ENCODE peak calls at places on chromosomes 16 and 17, in ten cellular contexts. One of them, this sample, is unnamed.
A peak's percentile ranks its signal among the peaks of the same experiment; 100 is the strongest.

GRCh38 chr16:14500791-14501190 is 129.3 kb downstream of the PARN start:
- DNase-seq in left ventricle myocardium inferior: no peak
- DNase-seq in H54: no peak
- DNase-seq in heart right ventricle: no peak
- DNase-seq in prostate gland: no peak
- DNase-seq in CD8-positive, alpha-beta T cell: no peak
- DNase-seq in aorta: no peak
- DNase-seq in GM13976: no peak
- DNase-seq in adipocyte: peak; percentile 31
- DNase-seq in NCI-H2081: no peak
- DNase-seq in this sample: no peak

GRCh38 chr17:13024526-13025263 is 6.9 kb upstream of the ELAC2 start:
- DNase-seq in left ventricle myocardium inferior: peak; percentile 50
- DNase-seq in H54: peak; percentile 59
- DNase-seq in heart right ventricle: peak; percentile 62
- DNase-seq in prostate gland: peak; percentile 13
- DNase-seq in CD8-positive, alpha-beta T cell: peak; percentile 49
- DNase-seq in aorta: peak; percentile 87
- DNase-seq in GM13976: peak; percentile 72
- DNase-seq in adipocyte: peak; percentile 78
- DNase-seq in NCI-H2081: peak; percentile 54
- DNase-seq in this sample: peak; percentile 79

GRCh38 chr16:71840052-71840451 is 5.7 kb upstream of the ATXN1L start:
- DNase-seq in left ventricle myocardium inferior: no peak
- DNase-seq in H54: no peak
- DNase-seq in heart right ventricle: no peak
- DNase-seq in prostate gland: no peak
- DNase-seq in CD8-positive, alpha-beta T cell: no peak
- DNase-seq in aorta: no peak
- DNase-seq in GM13976: no peak
- DNase-seq in adipocyte: peak; percentile 83
- DNase-seq in NCI-H2081: no peak
- DNase-seq in this sample: no peak

GRCh38 chr17:19753049-19753444 is 4.9 kb upstream of the ALDH3A1 start:
- DNase-seq in left ventricle myocardium inferior: peak; percentile 55
- DNase-seq in H54: peak; percentile 100
- DNase-seq in heart right ventricle: peak; percentile 64
- DNase-seq in prostate gland: peak; percentile 92
- DNase-seq in CD8-positive, alpha-beta T cell: no peak
- DNase-seq in aorta: peak; percentile 95
- DNase-seq in GM13976: no peak
- DNase-seq in adipocyte: peak; percentile 93
- DNase-seq in NCI-H2081: no peak
- DNase-seq in this sample: peak; percentile 71

GRCh38 chr17:74113326-74113725 is 90.2 kb upstream of the RPL38 start:
- DNase-seq in left ventricle myocardium inferior: no peak
- DNase-seq in H54: no peak
- DNase-seq in heart right ventricle: no peak
- DNase-seq in prostate gland: no peak
- DNase-seq in CD8-positive, alpha-beta T cell: no peak
- DNase-seq in aorta: no peak
- DNase-seq in GM13976: no peak
- DNase-seq in adipocyte: no peak
- DNase-seq in NCI-H2081: no peak
- DNase-seq in this sample: no peak

GRCh38 chr17:81991684-81992513 is 14.5 kb downstream of the ASPSCR1 start:
- DNase-seq in left ventricle myocardium inferior: peak; percentile 79
- DNase-seq in H54: peak; percentile 95
- DNase-seq in heart right ventricle: peak; percentile 76
- DNase-seq in prostate gland: peak; percentile 87
- DNase-seq in CD8-positive, alpha-beta T cell: no peak
- DNase-seq in aorta: peak; percentile 90
- DNase-seq in GM13976: no peak
- DNase-seq in adipocyte: peak; percentile 82
- DNase-seq in NCI-H2081: peak; percentile 81
- DNase-seq in this sample: peak; percentile 84

GRCh38 chr17:79975498-79976134 is 60.1 kb downstream of the TBC1D16 start:
- DNase-seq in left ventricle myocardium inferior: no peak
- DNase-seq in H54: no peak
- DNase-seq in heart right ventricle: no peak
- DNase-seq in prostate gland: no peak
- DNase-seq in CD8-positive, alpha-beta T cell: no peak
- DNase-seq in aorta: peak; percentile 69
- DNase-seq in GM13976: no peak
- DNase-seq in adipocyte: no peak
- DNase-seq in NCI-H2081: no peak
- DNase-seq in this sample: no peak

GRCh38 chr17:49809056-49809455 is 20.6 kb downstream of the KAT7 start:
- DNase-seq in left ventricle myocardium inferior: no peak
- DNase-seq in H54: no peak
- DNase-seq in heart right ventricle: no peak
- DNase-seq in prostate gland: no peak
- DNase-seq in CD8-positive, alpha-beta T cell: no peak
- DNase-seq in aorta: no peak
- DNase-seq in GM13976: no peak
- DNase-seq in adipocyte: no peak
- DNase-seq in NCI-H2081: no peak
- DNase-seq in this sample: no peak

GRCh38 chr16:20741555-20742285 is at the start of gene THUMPD1:
- DNase-seq in left ventricle myocardium inferior: peak; percentile 97
- DNase-seq in H54: peak; percentile 92
- DNase-seq in heart right ventricle: peak; percentile 97
- DNase-seq in prostate gland: peak; percentile 93
- DNase-seq in CD8-positive, alpha-beta T cell: peak; percentile 96
- DNase-seq in aorta: peak; percentile 99
- DNase-seq in GM13976: peak; percentile 98
- DNase-seq in adipocyte: peak; percentile 98
- DNase-seq in NCI-H2081: peak; percentile 91
- DNase-seq in this sample: peak; percentile 98

GRCh38 chr17:81927145-81927652 is 336 bp downstream of the MAFG start:
- DNase-seq in left ventricle myocardium inferior: peak; percentile 29
- DNase-seq in H54: peak; percentile 49
- DNase-seq in heart right ventricle: no peak
- DNase-seq in prostate gland: no peak
- DNase-seq in CD8-positive, alpha-beta T cell: no peak
- DNase-seq in aorta: peak; percentile 82
- DNase-seq in GM13976: peak; percentile 54
- DNase-seq in adipocyte: no peak
- DNase-seq in NCI-H2081: no peak
- DNase-seq in this sample: no peak

GRCh38 chr16:82735176-82735575 is 108.4 kb downstream of the CDH13 start:
- DNase-seq in left ventricle myocardium inferior: peak; percentile 27
- DNase-seq in H54: no peak
- DNase-seq in heart right ventricle: no peak
- DNase-seq in prostate gland: no peak
- DNase-seq in CD8-positive, alpha-beta T cell: no peak
- DNase-seq in aorta: no peak
- DNase-seq in GM13976: no peak
- DNase-seq in adipocyte: peak; percentile 11
- DNase-seq in NCI-H2081: no peak
- DNase-seq in this sample: no peak

GRCh38 chr17:42200702-42201101 is 6.4 kb upstream of the GHDC start:
- DNase-seq in left ventricle myocardium inferior: peak; percentile 68
- DNase-seq in H54: no peak
- DNase-seq in heart right ventricle: peak; percentile 48
- DNase-seq in prostate gland: no peak
- DNase-seq in CD8-positive, alpha-beta T cell: no peak
- DNase-seq in aorta: no peak
- DNase-seq in GM13976: no peak
- DNase-seq in adipocyte: no peak
- DNase-seq in NCI-H2081: no peak
- DNase-seq in this sample: no peak

GRCh38 chr16:19883296-19883951 is 1.2 kb downstream of the GPRC5B start:
- DNase-seq in left ventricle myocardium inferior: peak; percentile 48
- DNase-seq in H54: no peak
- DNase-seq in heart right ventricle: peak; percentile 67
- DNase-seq in prostate gland: no peak
- DNase-seq in CD8-positive, alpha-beta T cell: no peak
- DNase-seq in aorta: peak; percentile 80
- DNase-seq in GM13976: no peak
- DNase-seq in adipocyte: no peak
- DNase-seq in NCI-H2081: peak; percentile 25
- DNase-seq in this sample: no peak

GRCh38 chr16:18003033-18003432 is 333.5 kb downstream of the NPIPA8 start:
- DNase-seq in left ventricle myocardium inferior: no peak
- DNase-seq in H54: no peak
- DNase-seq in heart right ventricle: no peak
- DNase-seq in prostate gland: no peak
- DNase-seq in CD8-positive, alpha-beta T cell: no peak
- DNase-seq in aorta: no peak
- DNase-seq in GM13976: no peak
- DNase-seq in adipocyte: no peak
- DNase-seq in NCI-H2081: no peak
- DNase-seq in this sample: no peak

GRCh38 chr17:65975878-65976277 is 216.1 kb downstream of the CEP112 start:
- DNase-seq in left ventricle myocardium inferior: no peak
- DNase-seq in H54: no peak
- DNase-seq in heart right ventricle: no peak
- DNase-seq in prostate gland: no peak
- DNase-seq in CD8-positive, alpha-beta T cell: no peak
- DNase-seq in aorta: no peak
- DNase-seq in GM13976: no peak
- DNase-seq in adipocyte: no peak
- DNase-seq in NCI-H2081: no peak
- DNase-seq in this sample: peak; percentile 6

GRCh38 chr16:1741553-1742165 is 29.7 kb downstream of the NME3 start:
- DNase-seq in left ventricle myocardium inferior: no peak
- DNase-seq in H54: no peak
- DNase-seq in heart right ventricle: no peak
- DNase-seq in prostate gland: no peak
- DNase-seq in CD8-positive, alpha-beta T cell: no peak
- DNase-seq in aorta: no peak
- DNase-seq in GM13976: no peak
- DNase-seq in adipocyte: no peak
- DNase-seq in NCI-H2081: no peak
- DNase-seq in this sample: no peak

GRCh38 chr16:23302045-23302956 is at the start of gene SCNN1B:
- DNase-seq in left ventricle myocardium inferior: no peak
- DNase-seq in H54: no peak
- DNase-seq in heart right ventricle: peak; percentile 21
- DNase-seq in prostate gland: peak; percentile 46
- DNase-seq in CD8-positive, alpha-beta T cell: no peak
- DNase-seq in aorta: no peak
- DNase-seq in GM13976: peak; percentile 59
- DNase-seq in adipocyte: no peak
- DNase-seq in NCI-H2081: peak; percentile 32
- DNase-seq in this sample: peak; percentile 63

This sample was measured in iPS-NIHi11.